ENCODE peak calls at places on chromosomes 6 and 20, in eight cellular contexts. Z is astrocyte of the cerebellum, U is GM06990, Q is heart right ventricle, L is heart left ventricle, J is retinal pigment epithelial cell, N is AG04450, K is GM12865. D is an unnamed sample.

GRCh38 chr6:169034523-169035167 is 219.0 kb downstream of the THBS2 start:
- DNase-seq in Z (no peak), N (no peak), Q (no peak), L (no peak), K (no peak), U (no peak), J (no peak), D (peak; percentile 21)

GRCh38 chr6:92243315-92243714 is 1176.0 kb downstream of the EPHA7 start:
- DNase-seq in N (no peak), J (no peak), L (no peak), U (no peak), Q (no peak), K (no peak), Z (no peak), D (no peak)

GRCh38 chr20:53078761-53079482 is 106.8 kb downstream of the TSHZ2 start:
- DNase-seq in Q (no peak), L (no peak), Z (no peak), J (no peak), U (no peak), K (no peak), N (no peak), D (no peak)

GRCh38 chr6:37648465-37649330 is 49.0 kb downstream of the MDGA1 start:
- DNase-seq in Q (peak; percentile 39), N (no peak), U (no peak), Z (no peak), L (no peak), J (no peak), K (no peak), D (no peak)

GRCh38 chr6:136696783-136697364 is 95.4 kb downstream of the MAP3K5 start:
- DNase-seq in L (no peak), J (no peak), K (no peak), Q (no peak), Z (no peak), U (no peak), N (no peak), D (no peak)

GRCh38 chr6:158698876-158699440 is 49.1 kb downstream of the SYTL3 start:
- DNase-seq in U (no peak), Z (no peak), L (no peak), Q (no peak), K (no peak), J (no peak), N (no peak), D (no peak)

GRCh38 chr6:14393910-14394309 is 276.3 kb downstream of the CD83 start:
- DNase-seq in J (no peak), K (no peak), L (no peak), U (no peak), Q (no peak), Z (no peak), N (no peak), D (no peak)

GRCh38 chr6:3209114-3210023 is 18.1 kb downstream of the TUBB2B start:
- DNase-seq in Q (no peak), N (peak; percentile 68), K (peak; percentile 91), J (peak; percentile 89), U (peak; percentile 69), L (peak; percentile 61), Z (peak; percentile 64), D (peak; percentile 94)

GRCh38 chr6:57177545-57178225 is 5.6 kb downstream of the BAG2 start:
- DNase-seq in Z (no peak), Q (peak; percentile 24), L (peak; percentile 58), K (no peak), J (no peak), U (no peak), N (no peak), D (no peak)

GRCh38 chr20:37758332-37758731 is 64.5 kb downstream of the CTNNBL1 start:
- DNase-seq in Q (peak; percentile 6), N (no peak), K (peak; percentile 13), U (no peak), L (no peak), Z (no peak), J (no peak), D (no peak)

GRCh38 chr20:37757550-37757949 is 63.7 kb downstream of the CTNNBL1 start:
- DNase-seq in L (no peak), U (no peak), Z (no peak), J (no peak), K (peak; percentile 41), N (no peak), Q (peak; percentile 25), D (no peak)

GRCh38 chr20:37759761-37760209 is 66.0 kb downstream of the CTNNBL1 start:
- DNase-seq in Q (no peak), Z (no peak), N (no peak), J (no peak), U (no peak), K (no peak), L (no peak), D (no peak)

GRCh38 chr20:37755665-37756064 is 61.8 kb downstream of the CTNNBL1 start:
- DNase-seq in U (no peak), Q (peak; percentile 17), N (no peak), Z (no peak), J (no peak), L (peak; percentile 43), K (no peak), D (no peak)

DNA sequence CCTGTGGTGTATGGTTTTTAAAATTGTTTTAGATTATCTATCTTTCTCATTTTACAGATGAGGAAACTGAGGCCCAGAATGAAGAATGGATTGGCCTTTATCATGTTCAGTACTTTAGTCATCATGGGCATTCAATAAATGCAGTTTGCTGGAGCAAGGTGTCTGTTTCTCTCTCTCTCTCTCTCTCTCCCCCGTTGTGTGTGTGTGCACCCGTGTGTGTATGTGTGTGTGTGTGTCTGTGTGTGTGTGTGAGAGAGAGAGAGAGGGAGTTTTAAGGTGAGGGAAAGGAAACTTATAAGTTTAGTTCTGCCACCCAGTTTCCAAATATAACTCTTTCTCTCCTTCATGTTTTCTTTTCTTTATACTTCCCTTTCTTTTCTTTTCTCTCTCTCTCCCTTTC is 62.4 kb downstream of the CTNNBL1 start:
- DNase-seq in N (no peak), Z (no peak), Q (no peak), K (no peak), L (no peak), J (no peak), U (no peak), D (no peak)
- H3K4me3 ChIP-seq in N (no peak overlapping the region), Z (no peak overlapping the region), Q (no peak overlapping the region), K (no peak overlapping the region), L (no peak overlapping the region), J (no peak overlapping the region), U (no peak overlapping the region), D (no peak overlapping the region)

DNA sequence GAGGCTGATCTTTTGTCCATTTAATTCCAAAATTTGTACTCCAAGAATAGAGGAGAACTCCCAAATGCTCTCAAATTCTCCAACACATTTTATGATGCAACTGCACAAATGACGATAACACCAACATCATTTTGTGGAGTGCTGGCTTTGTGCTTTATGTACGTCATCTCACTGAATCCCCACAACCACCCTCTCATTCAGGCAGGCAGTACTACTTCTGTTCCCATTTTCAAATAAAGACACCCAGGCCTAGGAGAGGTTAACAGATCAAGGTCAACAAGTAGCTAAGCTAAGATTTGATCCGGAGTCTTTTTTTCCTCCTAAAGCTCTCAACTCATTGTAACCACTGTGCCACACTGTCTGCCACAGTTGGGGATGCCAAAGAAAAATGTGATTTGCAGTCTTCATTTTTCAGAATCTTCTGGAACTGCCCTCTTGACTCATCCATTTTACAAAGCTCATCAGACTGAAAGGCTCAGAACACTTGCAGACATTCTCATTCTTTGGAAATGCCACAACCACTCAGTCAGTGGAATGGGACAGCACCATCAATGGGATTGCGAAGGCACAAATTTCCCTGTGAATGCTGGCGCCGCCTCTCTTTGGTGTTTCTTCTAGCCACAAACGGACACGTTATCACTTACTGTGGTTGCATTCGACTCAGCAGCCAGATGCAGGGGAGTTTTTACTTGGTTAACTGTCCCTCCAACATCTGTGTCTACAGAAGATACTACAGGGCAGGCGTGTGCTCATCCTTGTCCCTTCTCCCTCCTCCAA is 184.4 kb downstream of the GJA10 start:
- DNase-seq in Q (no peak), K (no peak), Z (no peak), U (no peak), J (no peak), N (no peak), L (no peak), D (no peak)
- H3K4me3 ChIP-seq in Q (no peak overlapping the region), K (no peak overlapping the region), Z (no peak overlapping the region), U (no peak overlapping the region), J (no peak overlapping the region), N (no peak overlapping the region), L (no peak overlapping the region), D (no peak overlapping the region)

GRCh38 chr6:111865909-111866546 is 7.2 kb downstream of the FYN start:
- DNase-seq in Q (no peak), J (no peak), L (no peak), U (no peak), K (no peak), N (no peak), Z (no peak), D (no peak)

GRCh38 chr6:111862314-111862713 is 10.9 kb downstream of the FYN start:
- DNase-seq in Q (no peak), N (no peak), K (no peak), L (no peak), U (no peak), J (no peak), Z (no peak), D (no peak)

GRCh38 chr6:111865049-111865585 is 8.1 kb downstream of the FYN start:
- DNase-seq in L (no peak), Z (no peak), U (no peak), N (no peak), Q (no peak), J (no peak), K (peak; percentile 29), D (no peak)

GRCh38 chr6:111862727-111863126 is 10.5 kb downstream of the FYN start:
- DNase-seq in L (no peak), Z (no peak), U (no peak), Q (no peak), K (no peak), J (no peak), N (no peak), D (no peak)

DNA sequence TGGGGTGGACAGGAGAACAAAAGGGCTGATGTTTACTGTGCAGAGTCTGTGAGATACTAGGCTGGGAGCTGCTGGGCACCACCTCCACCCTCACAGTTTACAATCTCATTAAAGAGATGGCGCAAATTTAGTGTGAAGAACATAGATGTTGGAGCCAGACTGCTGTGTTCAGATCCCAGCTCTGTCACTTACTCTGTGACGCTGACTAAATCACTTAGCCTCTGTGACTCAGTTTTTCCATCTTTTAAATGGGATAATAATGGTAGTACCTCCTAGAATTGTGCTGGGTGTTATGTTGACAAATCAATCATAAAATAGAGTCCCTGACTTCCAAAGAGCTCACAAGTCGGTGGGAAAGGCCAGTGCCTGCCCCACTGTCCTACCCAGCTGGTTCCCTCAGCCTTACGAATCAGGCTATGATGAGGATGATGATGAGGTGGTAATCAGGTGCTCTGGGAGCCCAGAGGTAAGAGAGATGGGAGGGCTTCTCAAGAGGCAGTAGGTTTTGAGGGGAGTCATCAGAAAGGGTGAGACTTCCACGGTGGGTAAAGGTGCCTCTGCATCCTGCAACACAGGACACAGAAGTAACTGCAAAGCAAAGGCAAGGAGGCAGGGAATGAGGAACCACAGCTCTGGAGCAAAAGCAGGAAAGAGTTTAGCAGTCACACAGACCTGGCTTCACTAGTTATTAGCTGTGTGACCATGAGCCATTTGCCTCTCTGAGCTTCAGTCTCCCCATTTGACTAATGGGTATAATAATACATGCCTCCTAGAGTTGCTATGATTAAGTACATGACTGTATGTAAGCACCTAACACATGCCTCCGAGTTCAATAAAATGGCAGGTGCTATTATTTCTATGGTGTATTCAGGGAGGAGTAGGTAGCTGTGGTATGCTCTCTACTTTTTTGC is 8.9 kb downstream of the FYN start:
- DNase-seq in L (no peak), U (no peak), J (no peak), Q (no peak), K (no peak), N (no peak), Z (no peak), D (no peak)
- H3K4me3 ChIP-seq in L (no peak overlapping the region), U (no peak overlapping the region), J (no peak overlapping the region), Q (no peak overlapping the region), K (no peak overlapping the region), N (no peak overlapping the region), Z (no peak overlapping the region), D (no peak overlapping the region)

GRCh38 chr6:108723594-108723993 is 124.6 kb upstream of the ARMC2 start:
- DNase-seq in J (no peak), K (no peak), U (no peak), Z (no peak), N (no peak), L (no peak), Q (no peak), D (no peak)
- H3K4me3 ChIP-seq in J (no peak overlapping the region), K (no peak overlapping the region), U (no peak overlapping the region), Z (no peak overlapping the region), N (no peak overlapping the region), L (no peak overlapping the region), Q (no peak overlapping the region), D (no peak overlapping the region)

D was measured in skeletal muscle cell.